ENCODE peak calls at places on chromosomes 1 and 21, in four cellular contexts. One of them, this sample, is unnamed.

GRCh38 chr1:162327791-162328165 is 48.9 kb downstream of the SPATA46 start:
- DNase-seq in testis: no peak
- DNase-seq in uterus: no peak
- DNase-seq in IMR-90: no peak
- DNase-seq in this sample: no peak

GRCh38 chr1:109115685-109116084 is 1.8 kb downstream of the ELAPOR1 start:
- DNase-seq in testis: no peak
- DNase-seq in uterus: no peak
- DNase-seq in IMR-90: no peak
- DNase-seq in this sample: peak; percentile 17

GRCh38 chr1:61441723-61442262 is 283.1 kb downstream of the TM2D1 start:
- DNase-seq in testis: no peak
- DNase-seq in uterus: peak; percentile 55
- DNase-seq in IMR-90: no peak
- DNase-seq in this sample: no peak

GRCh38 chr1:100866041-100866900 is 28.4 kb downstream of the EXTL2 start:
- DNase-seq in testis: no peak
- DNase-seq in uterus: no peak
- DNase-seq in IMR-90: peak; percentile 70
- DNase-seq in this sample: no peak

GRCh38 chr21:14833221-14833620 is 231.6 kb downstream of the NRIP1 start:
- DNase-seq in testis: no peak
- DNase-seq in uterus: no peak
- DNase-seq in IMR-90: no peak
- DNase-seq in this sample: no peak

GRCh38 chr1:55400560-55400959 is 185.4 kb upstream of the USP24 start:
- DNase-seq in testis: no peak
- DNase-seq in uterus: no peak
- DNase-seq in IMR-90: no peak
- DNase-seq in this sample: no peak

GRCh38 chr1:203320546-203321272 is 15.4 kb downstream of the BTG2 start:
- DNase-seq in testis: no peak
- DNase-seq in uterus: no peak
- DNase-seq in IMR-90: peak; percentile 63
- DNase-seq in this sample: peak; percentile 85

GRCh38 chr1:25685938-25686665 is 69.5 kb downstream of the MAN1C1 start:
- DNase-seq in testis: peak; percentile 46
- DNase-seq in uterus: no peak
- DNase-seq in IMR-90: no peak
- DNase-seq in this sample: no peak

GRCh38 chr1:25856856-25857255 is 2.4 kb downstream of the AUNIP start:
- DNase-seq in testis: peak; percentile 4
- DNase-seq in uterus: no peak
- DNase-seq in IMR-90: no peak
- DNase-seq in this sample: no peak

GRCh38 chr1:156851779-156852413 is 7.0 kb downstream of the INSRR start:
- DNase-seq in testis: peak; percentile 50
- DNase-seq in uterus: no peak
- DNase-seq in IMR-90: no peak
- DNase-seq in this sample: peak; percentile 80

GRCh38 chr1:111735858-111736544 is 3.2 kb downstream of the INKA2 start:
- DNase-seq in testis: no peak
- DNase-seq in uterus: no peak
- DNase-seq in IMR-90: peak; percentile 47
- DNase-seq in this sample: no peak

GRCh38 chr21:46180778-46181391 is 3.4 kb downstream of the SPATC1L start:
- DNase-seq in testis: no peak
- DNase-seq in uterus: no peak
- DNase-seq in IMR-90: no peak
- DNase-seq in this sample: no peak

GRCh38 chr1:74549351-74549750 is 36.9 kb upstream of the LRRC53 start:
- DNase-seq in testis: no peak
- DNase-seq in uterus: no peak
- DNase-seq in IMR-90: no peak
- DNase-seq in this sample: no peak

GRCh38 chr1:118075116-118075515 is 109.9 kb downstream of the SPAG17 start:
- DNase-seq in testis: no peak
- DNase-seq in uterus: no peak
- DNase-seq in IMR-90: peak; percentile 58
- DNase-seq in this sample: no peak

GRCh38 chr1:156419863-156420208 is 50.8 kb downstream of the RHBG start:
- DNase-seq in testis: no peak
- DNase-seq in uterus: no peak
- DNase-seq in IMR-90: no peak
- DNase-seq in this sample: no peak

GRCh38 chr1:179055930-179056329 is 25.9 kb upstream of the TOR3A start:
- DNase-seq in testis: no peak
- DNase-seq in uterus: no peak
- DNase-seq in IMR-90: no peak
- DNase-seq in this sample: no peak

GRCh38 chr1:179058343-179059184 is 23.3 kb upstream of the TOR3A start:
- DNase-seq in testis: no peak
- DNase-seq in uterus: no peak
- DNase-seq in IMR-90: no peak
- DNase-seq in this sample: no peak

GRCh38 chr1:179053486-179053885 is 27.8 kb downstream of the FAM20B start:
- DNase-seq in testis: no peak
- DNase-seq in uterus: no peak
- DNase-seq in IMR-90: no peak
- DNase-seq in this sample: no peak

GRCh38 chr1:179061360-179062282 is 20.2 kb upstream of the TOR3A start:
- DNase-seq in testis: no peak
- DNase-seq in uterus: no peak
- DNase-seq in IMR-90: no peak
- DNase-seq in this sample: no peak

GRCh38 chr1:179059185-179059483 is 22.7 kb upstream of the TOR3A start:
- DNase-seq in testis: no peak
- DNase-seq in uterus: no peak
- DNase-seq in IMR-90: no peak
- DNase-seq in this sample: no peak
- H3K27ac ChIP-seq in testis: no peak overlapping the region
- H3K27ac ChIP-seq in uterus: no peak overlapping the region
- H3K27ac ChIP-seq in IMR-90: no peak overlapping the region
- H3K27ac ChIP-seq in this sample: no peak overlapping the region

DNA sequence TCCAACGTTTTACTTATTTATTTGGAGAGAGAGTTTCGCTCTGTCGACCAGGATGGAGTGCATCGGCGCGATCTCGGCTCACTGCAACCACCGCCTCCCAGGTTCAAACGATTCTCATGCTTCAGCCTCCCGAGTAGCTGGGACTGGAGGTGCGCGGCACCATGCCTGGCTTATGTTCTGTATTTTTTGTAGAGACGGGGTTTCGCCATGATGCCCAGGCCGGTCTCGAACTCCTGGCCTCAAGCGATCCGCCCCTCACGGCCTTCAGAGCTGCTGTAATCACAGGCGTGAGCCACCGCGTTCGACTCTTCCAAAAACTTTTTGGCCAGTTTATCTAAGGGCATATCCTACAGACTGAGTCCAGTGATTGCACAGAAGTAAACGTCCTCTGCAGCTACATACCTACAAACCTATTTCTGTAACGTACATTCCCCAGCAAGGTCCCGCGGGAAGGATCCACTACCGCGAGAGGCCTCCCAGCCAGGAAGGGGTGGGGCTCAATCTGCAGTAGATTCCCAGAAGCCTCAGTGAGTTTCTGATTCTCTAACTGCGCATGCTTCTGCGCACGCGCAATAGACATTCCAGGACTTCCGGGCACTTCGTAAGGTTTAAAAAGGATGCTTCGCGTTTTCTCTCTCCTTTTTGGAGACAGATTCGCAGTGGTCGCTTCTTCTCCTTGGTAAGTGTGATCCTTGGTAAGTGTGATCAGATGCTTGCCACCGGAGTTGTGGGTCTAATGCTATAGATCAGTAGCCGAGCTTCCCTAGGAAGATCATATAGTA is at the start of gene RCC1:
- DNase-seq in testis: peak; percentile 98
- DNase-seq in uterus: peak; percentile 96
- DNase-seq in IMR-90: peak; percentile 99
- DNase-seq in this sample: peak; percentile 97
- TF ChIP-seq POLR2A in testis: peak; percentile 94
- TF ChIP-seq POLR2A in uterus: peak; percentile 88
- TF ChIP-seq POLR2A in IMR-90: peak; percentile 100
- TF ChIP-seq POLR2A in this sample: no peak

DNA sequence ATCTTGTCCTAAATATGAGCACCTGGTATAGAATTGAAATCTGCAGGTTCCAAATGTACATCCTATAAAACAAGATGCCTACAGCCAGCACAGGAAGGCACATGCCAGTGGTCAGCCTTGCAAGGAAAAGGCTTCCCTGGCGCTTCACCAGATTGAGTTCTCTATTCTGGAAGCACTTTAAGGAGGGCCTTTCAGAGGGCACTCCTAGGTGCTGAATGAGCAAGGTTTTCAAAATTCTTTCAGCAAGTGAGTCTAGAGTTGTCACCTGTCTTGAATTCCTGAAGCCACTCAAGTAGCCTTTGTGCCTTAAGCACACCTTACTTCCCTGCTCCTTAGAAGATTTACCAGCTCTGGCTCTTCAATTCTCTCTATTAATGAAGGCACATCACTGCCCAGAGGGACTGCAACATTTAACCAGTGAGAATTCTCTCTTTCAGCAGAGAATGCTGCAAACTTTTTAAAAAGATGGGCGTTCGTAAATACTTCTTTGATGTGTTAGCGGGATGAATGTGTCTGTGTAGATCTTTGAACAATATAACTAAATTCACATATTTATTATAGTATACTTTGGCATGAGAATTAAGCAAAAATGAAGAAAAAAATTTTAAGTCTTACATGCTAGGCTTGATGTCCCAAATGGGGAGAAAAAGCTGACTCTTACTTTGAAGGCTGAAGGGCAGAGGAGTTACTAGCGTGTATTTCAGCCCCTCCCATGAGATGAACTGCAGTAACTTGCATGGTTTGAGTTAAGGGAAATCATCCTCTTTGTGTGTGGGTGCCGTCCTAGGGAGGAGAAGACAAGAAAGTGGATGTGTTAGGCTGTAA is 162.0 kb downstream of the NTPCR start:
- DNase-seq in testis: no peak
- DNase-seq in uterus: no peak
- DNase-seq in IMR-90: peak; percentile 21
- DNase-seq in this sample: no peak
- H3K27ac ChIP-seq in testis: no peak overlapping the region
- H3K27ac ChIP-seq in uterus: peak overlapping the region; percentile 83
- H3K27ac ChIP-seq in IMR-90: peak overlapping the region; percentile 81
- H3K27ac ChIP-seq in this sample: no peak overlapping the region

GRCh38 chr1:115457295-115457694 is 119.2 kb upstream of the NGF start:
- DNase-seq in testis: peak; percentile 40
- DNase-seq in uterus: no peak
- DNase-seq in IMR-90: no peak
- DNase-seq in this sample: peak; percentile 29
- TF ChIP-seq POLR2A in testis: no peak
- TF ChIP-seq POLR2A in uterus: no peak
- TF ChIP-seq POLR2A in IMR-90: no peak
- TF ChIP-seq POLR2A in this sample: no peak

DNA sequence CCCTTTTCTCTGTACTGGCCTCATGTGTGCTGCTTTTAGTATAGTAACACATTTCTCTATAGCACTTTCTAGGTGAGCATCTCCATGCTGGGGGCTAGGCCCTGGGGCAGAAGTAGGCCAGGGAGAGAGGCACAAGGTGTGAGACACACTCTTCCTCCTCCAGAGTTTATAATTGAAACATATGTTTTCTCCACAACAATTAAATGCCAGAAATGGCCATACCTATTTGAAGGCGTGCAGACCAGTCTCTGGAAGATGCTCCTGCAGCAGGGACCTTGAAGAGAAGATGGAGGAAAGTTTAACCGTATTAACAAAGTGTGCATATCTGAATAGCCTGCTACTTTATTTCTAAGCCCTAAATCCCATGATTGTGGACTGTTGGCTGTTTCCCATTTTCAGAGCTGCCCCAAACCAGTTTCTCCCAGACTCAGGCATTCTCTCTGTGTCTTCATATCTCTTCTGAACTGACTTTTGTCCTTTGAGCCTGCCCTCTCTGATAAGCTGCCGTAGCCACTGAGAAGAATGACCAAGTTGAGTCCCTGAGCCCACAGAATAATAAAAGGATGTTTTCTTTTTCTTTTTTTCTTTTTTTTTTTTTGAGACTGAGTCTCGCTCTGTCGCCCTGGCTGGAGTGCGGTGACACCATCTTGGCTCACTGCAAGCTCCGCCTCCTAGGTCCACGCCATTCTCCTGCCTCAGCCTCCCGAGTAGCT is 81.3 kb downstream of the LRRC8D start:
- DNase-seq in testis: peak; percentile 75
- DNase-seq in uterus: no peak
- DNase-seq in IMR-90: no peak
- DNase-seq in this sample: no peak
- H3K27ac ChIP-seq in testis: peak overlapping the region; percentile 36
- H3K27ac ChIP-seq in uterus: no peak overlapping the region
- H3K27ac ChIP-seq in IMR-90: no peak overlapping the region
- H3K27ac ChIP-seq in this sample: no peak overlapping the region

GRCh38 chr1:169044296-169044695 is 62.2 kb upstream of the ATP1B1 start:
- DNase-seq in testis: no peak
- DNase-seq in uterus: no peak
- DNase-seq in IMR-90: no peak
- DNase-seq in this sample: no peak

GRCh38 chr1:169044971-169045370 is 61.5 kb upstream of the ATP1B1 start:
- DNase-seq in testis: no peak
- DNase-seq in uterus: no peak
- DNase-seq in IMR-90: no peak
- DNase-seq in this sample: no peak

GRCh38 chr1:169047074-169047473 is 59.4 kb upstream of the ATP1B1 start:
- DNase-seq in testis: no peak
- DNase-seq in uterus: no peak
- DNase-seq in IMR-90: no peak
- DNase-seq in this sample: no peak

GRCh38 chr1:169048043-169048442 is 58.4 kb upstream of the ATP1B1 start:
- DNase-seq in testis: no peak
- DNase-seq in uterus: no peak
- DNase-seq in IMR-90: no peak
- DNase-seq in this sample: no peak

DNA sequence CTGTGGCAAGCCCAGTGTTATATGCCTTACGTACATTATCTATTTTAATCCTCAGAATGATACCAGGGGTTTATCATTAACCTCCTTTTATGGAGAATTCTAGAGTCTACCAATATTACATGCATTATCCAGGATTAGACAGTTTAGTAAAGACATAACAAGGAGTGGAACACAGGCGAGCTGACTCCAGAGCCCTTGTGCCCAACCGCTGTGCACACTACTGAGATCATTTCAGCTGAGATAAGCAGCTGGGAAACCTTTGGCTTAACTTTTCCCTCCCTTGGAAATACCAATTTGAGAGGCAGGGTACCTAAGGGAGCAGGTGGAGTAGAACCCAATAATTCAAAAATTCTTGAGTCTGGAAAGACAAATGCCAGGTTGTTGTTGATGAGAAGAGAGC is 59.8 kb upstream of the ATP1B1 start:
- DNase-seq in testis: no peak
- DNase-seq in uterus: no peak
- DNase-seq in IMR-90: no peak
- DNase-seq in this sample: no peak
- TF ChIP-seq POLR2A in testis: no peak
- TF ChIP-seq POLR2A in uterus: no peak
- TF ChIP-seq POLR2A in IMR-90: no peak
- TF ChIP-seq POLR2A in this sample: no peak